ENCODE peak calls at places on chromosomes 1 and 21, in six cellular contexts. J is H1, B is mesendoderm, S is IMR-90, C is H9, D is mesenchymal stem cell. K is an unnamed sample.
A peak's percentile ranks its signal among the peaks of the same experiment; 100 is the strongest.

GRCh38 chr21:39137248-39138186 is 45.7 kb downstream of the PSMG1 start:
- DNase-seq in J (no peak), B (peak; percentile 90), S (peak; percentile 24), C (peak; percentile 71), D (peak; percentile 50), K (no peak)

GRCh38 chr1:4219111-4219510 is 319.0 kb upstream of the C1orf174 start:
- DNase-seq in J (no peak), B (no peak), S (no peak), C (no peak), D (no peak), K (no peak)

GRCh38 chr1:169368406-169368769 is 393 bp downstream of the BLZF1 start:
- DNase-seq in J (no peak), B (no peak), S (peak; percentile 2), C (peak; percentile 27), D (no peak), K (no peak)

GRCh38 chr1:146049436-146049835 is 27.9 kb upstream of the HJV start:
- DNase-seq in J (no peak), B (no peak), S (no peak), C (peak; percentile 69), D (no peak), K (no peak)

GRCh38 chr1:29577512-29577911 is 341.2 kb downstream of the PTPRU start:
- DNase-seq in J (no peak), B (peak; percentile 53), S (no peak), C (peak; percentile 35), D (no peak), K (no peak)

GRCh38 chr1:91844862-91845528 is 41.0 kb downstream of the TGFBR3 start:
- DNase-seq in J (no peak), B (no peak), S (peak; percentile 94), C (no peak), D (peak; percentile 92), K (no peak)

GRCh38 chr21:38303300-38303699 is 46.5 kb downstream of the KCNJ15 start:
- DNase-seq in J (no peak), B (no peak), S (peak; percentile 88), C (no peak), D (peak; percentile 91), K (no peak)

GRCh38 chr1:183034682-183035081 is 11.5 kb downstream of the LAMC1 start:
- DNase-seq in J (no peak), B (no peak), S (no peak), C (no peak), D (no peak), K (no peak)

GRCh38 chr1:19179597-19180271 is 30.3 kb downstream of the UBR4 start:
- DNase-seq in J (no peak), B (peak; percentile 59), S (peak; percentile 41), C (no peak), D (peak; percentile 52), K (no peak)

GRCh38 chr1:204044448-204044847 is 28.5 kb upstream of the SOX13 start:
- DNase-seq in J (no peak), B (no peak), S (no peak), C (no peak), D (no peak), K (no peak)

GRCh38 chr1:193111641-193112090 is 6.5 kb upstream of the GLRX2 start:
- DNase-seq in J (no peak), B (peak; percentile 80), S (peak; percentile 87), C (no peak), D (peak; percentile 88), K (no peak)

GRCh38 chr1:171922999-171923398 is 81.7 kb downstream of the DNM3 start:
- DNase-seq in J (no peak), B (no peak), S (no peak), C (no peak), D (no peak), K (no peak)

GRCh38 chr1:67760030-67760821 is 73.0 kb downstream of the GNG12 start:
- DNase-seq in J (no peak), B (peak; percentile 72), S (peak; percentile 86), C (peak; percentile 51), D (peak; percentile 74), K (peak; percentile 57)

GRCh38 chr1:111471012-111471411 is 2.8 kb upstream of the C1orf162 start:
- DNase-seq in J (no peak), B (no peak), S (no peak), C (no peak), D (no peak), K (no peak)

GRCh38 chr1:110312188-110313121 is 26.7 kb upstream of the RBM15 start:
- DNase-seq in J (peak; percentile 25), B (peak; percentile 80), S (peak; percentile 81), C (peak; percentile 82), D (peak; percentile 72), K (peak; percentile 71)

GRCh38 chr1:52569333-52570265 is 16.7 kb upstream of the TUT4 start:
- DNase-seq in J (no peak), B (no peak), S (no peak), C (no peak), D (peak; percentile 42), K (no peak)

GRCh38 chr1:205396972-205397616 is 24.8 kb downstream of the LEMD1 start:
- DNase-seq in J (no peak), B (peak; percentile 81), S (peak; percentile 43), C (peak; percentile 67), D (peak; percentile 45), K (peak; percentile 47)

GRCh38 chr1:88825721-88826120 is 65.6 kb downstream of the GTF2B start:
- DNase-seq in J (no peak), B (no peak), S (no peak), C (no peak), D (no peak), K (no peak)

GRCh38 chr1:71698186-71698585 is 584.2 kb downstream of the NEGR1 start:
- DNase-seq in J (no peak), B (no peak), S (no peak), C (no peak), D (no peak), K (no peak)
- H3K23ac ChIP-seq in J (no peak overlapping the region), B (no peak overlapping the region), S (no peak overlapping the region), C (no peak overlapping the region), D (no peak overlapping the region), K (no peak overlapping the region)

DNA sequence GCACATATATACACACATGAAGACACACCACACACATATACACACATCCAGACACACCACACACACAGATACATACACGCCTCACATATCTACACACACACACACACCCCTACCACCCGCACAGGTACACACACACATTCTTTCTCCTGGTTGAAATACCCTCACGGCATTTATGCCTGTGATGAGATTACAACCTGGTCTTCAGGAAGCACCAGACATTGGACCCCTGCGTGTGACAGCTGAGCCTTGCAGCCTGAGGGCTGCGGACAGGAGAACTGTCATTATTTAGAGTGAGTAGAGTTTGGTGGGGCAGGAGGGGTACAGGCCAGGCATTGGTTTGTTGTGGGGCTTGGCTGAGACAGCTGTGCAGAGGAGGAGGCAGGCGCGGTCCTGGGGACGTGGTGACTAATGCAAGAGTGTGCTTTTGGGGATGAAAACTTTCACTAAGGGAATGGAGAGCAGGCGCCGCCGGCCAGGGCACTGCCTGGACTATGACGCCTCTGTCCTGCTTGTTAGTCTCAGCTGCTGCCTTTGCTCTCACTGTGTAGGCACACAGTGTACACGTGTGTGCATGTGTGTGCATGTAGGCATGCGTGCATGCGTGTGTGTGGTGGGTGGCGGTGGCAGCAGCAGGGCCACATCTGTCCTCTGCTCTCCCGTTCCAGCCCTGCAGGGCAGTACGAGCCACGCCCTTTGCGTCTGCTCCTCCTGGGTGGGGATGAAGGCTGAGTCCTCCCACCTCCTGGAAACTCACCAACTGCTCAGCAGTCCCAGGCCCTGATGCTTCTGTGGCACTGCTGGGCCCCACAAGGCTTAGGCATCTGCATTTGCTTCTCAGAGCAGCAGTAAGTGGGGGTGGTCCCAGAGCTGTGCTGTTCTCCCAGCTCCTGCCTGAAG is 57.6 kb downstream of the SPSB1 start:
- DNase-seq in J (no peak), B (no peak), S (peak; percentile 65), C (no peak), D (peak; percentile 82), K (no peak)
- H3K23ac ChIP-seq in J (no peak overlapping the region), B (no peak overlapping the region), S (peak overlapping the region; percentile 37), C (peak overlapping the region; percentile 74), D (no peak overlapping the region), K (peak overlapping the region; percentile 98)

DNA sequence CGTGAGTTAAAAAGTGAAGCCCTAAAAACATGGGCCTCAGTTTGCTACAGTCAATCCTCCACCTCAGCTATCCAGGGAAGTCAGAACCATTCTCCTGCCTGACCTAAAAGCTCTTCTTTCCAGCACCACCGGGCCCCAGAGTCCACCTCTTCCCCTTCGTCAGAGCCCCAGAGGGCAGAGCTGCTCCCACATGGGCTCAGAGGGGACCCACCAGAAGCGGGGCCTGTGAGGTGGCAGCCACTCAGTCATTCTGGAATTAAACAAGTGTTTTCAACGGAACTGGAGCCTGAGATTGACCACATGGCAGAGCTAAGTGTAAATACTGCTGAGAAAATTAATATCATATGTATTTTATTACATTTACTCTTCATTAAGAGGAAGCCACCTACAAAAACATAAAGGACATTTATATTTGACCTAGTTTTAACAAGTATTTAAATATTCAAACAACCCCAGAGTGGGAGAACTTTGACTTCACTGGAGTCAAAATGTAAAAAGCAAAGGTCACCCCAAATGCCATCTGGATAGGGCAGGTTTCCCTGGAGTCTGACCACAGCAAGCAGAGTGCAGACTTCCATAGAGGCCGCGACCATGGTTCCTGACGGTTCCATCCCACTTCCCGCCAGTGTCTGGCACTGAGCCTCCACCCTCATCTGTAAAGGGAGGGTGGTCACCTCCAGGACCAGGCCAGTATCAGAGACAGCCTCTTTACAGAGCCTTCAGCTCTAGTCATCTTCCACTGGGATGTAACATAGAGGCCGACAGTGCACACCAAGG is 1.8 kb downstream of the SUMO3 start:
- DNase-seq in J (no peak), B (no peak), S (no peak), C (no peak), D (peak; percentile 9), K (no peak)
- H3K23ac ChIP-seq in J (no peak overlapping the region), B (no peak overlapping the region), S (peak overlapping the region; percentile 83), C (no peak overlapping the region), D (no peak overlapping the region), K (peak overlapping the region; percentile 3)

DNA sequence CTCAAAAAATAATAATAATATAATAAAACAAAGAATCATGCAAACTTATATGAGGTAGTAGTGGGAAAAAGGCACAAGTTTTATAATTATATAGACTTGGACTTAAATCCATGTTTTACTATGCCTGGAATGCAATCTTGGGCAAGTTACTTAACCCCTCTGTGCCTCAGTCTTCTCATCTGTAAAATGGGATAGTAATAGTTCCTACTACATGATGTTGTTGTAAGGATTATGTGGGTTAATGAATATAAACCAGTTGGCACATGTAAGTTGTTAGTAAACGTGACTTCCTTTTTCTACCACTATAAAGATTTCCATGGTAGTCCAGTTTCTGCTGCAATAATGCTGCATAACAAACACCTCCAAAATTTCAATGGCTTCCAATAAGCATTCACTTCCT is 10.8 kb upstream of the KIF14 start:
- DNase-seq in J (no peak), B (no peak), S (no peak), C (no peak), D (no peak), K (no peak)
- H3K23ac ChIP-seq in J (no peak overlapping the region), B (no peak overlapping the region), S (no peak overlapping the region), C (no peak overlapping the region), D (no peak overlapping the region), K (no peak overlapping the region)